ENCODE peak calls at places on chromosomes 16 and 17, in ten cellular contexts. N, C, B, V, F, S, H, M, X and K are unnamed samples.

GRCh38 chr17:1985093-1985492 is 40.0 kb downstream of the RTN4RL1 start:
- DNase-seq in S (no peak), V (no peak), C (no peak), X (no peak), H (no peak), M (no peak), N (no peak), F (no peak), B (no peak), K (no peak)

GRCh38 chr16:84205976-84206691 is 15.2 kb downstream of the ADAD2 start:
- DNase-seq in M (no peak), C (no peak), V (no peak), H (no peak), F (no peak), B (no peak), X (no peak), S (no peak), N (no peak), K (no peak)

GRCh38 chr17:77502626-77503292 is 362.0 kb downstream of the SEC14L1 start:
- DNase-seq in X (no peak), C (no peak), H (no peak), S (no peak), M (no peak), N (no peak), V (peak; percentile 49), B (no peak), F (no peak), K (no peak)

GRCh38 chr17:48051706-48052486 is 3.7 kb downstream of the NFE2L1 start:
- DNase-seq in F (peak; percentile 43), X (no peak), B (no peak), N (peak; percentile 94), M (peak; percentile 74), V (no peak), C (peak; percentile 93), S (peak; percentile 31), H (peak; percentile 56), K (no peak)

GRCh38 chr17:67376892-67377726 is at the start of gene PITPNC1:
- DNase-seq in V (peak; percentile 94), H (peak; percentile 94), M (peak; percentile 88), S (peak; percentile 65), F (peak; percentile 93), B (peak; percentile 61), C (peak; percentile 96), X (peak; percentile 68), N (peak; percentile 88), K (no peak)

GRCh38 chr17:66276328-66276937 is 26.0 kb upstream of the PRKCA start:
- DNase-seq in H (no peak), F (no peak), V (no peak), M (no peak), C (no peak), N (peak; percentile 51), S (peak; percentile 72), B (no peak), X (no peak), K (no peak)

GRCh38 chr16:73040136-73040535 is 7.8 kb downstream of the ZFHX3 start:
- DNase-seq in H (no peak), B (no peak), F (peak; percentile 95), V (no peak), N (no peak), S (no peak), X (no peak), M (no peak), C (no peak), K (no peak)

GRCh38 chr16:72739577-72739976 is 308.4 kb downstream of the ZFHX3 start:
- DNase-seq in B (no peak), H (no peak), N (peak; percentile 49), V (no peak), M (no peak), C (no peak), F (peak; percentile 29), X (no peak), S (peak; percentile 60), K (no peak)

GRCh38 chr17:45895304-45895968 is 1.1 kb downstream of the MAPT start:
- DNase-seq in S (no peak), N (peak; percentile 32), F (peak; percentile 51), C (no peak), H (peak; percentile 49), V (no peak), B (no peak), M (peak; percentile 25), X (no peak), K (no peak)

GRCh38 chr16:71693168-71693567 is 31.3 kb downstream of the PHLPP2 start:
- DNase-seq in H (no peak), X (no peak), B (no peak), V (no peak), N (no peak), F (no peak), S (no peak), C (no peak), M (no peak), K (no peak)

GRCh38 chr16:303760-304505 is 21.0 kb downstream of the PDIA2 start:
- DNase-seq in X (no peak), F (no peak), N (no peak), B (no peak), S (no peak), H (no peak), C (no peak), M (no peak), V (no peak), K (no peak)
- TF ChIP-seq CTCF in X (no peak), F (peak; percentile 11), N (peak; percentile 5), B (no peak), S (no peak), H (peak; percentile 22), C (no peak), M (no peak), V (no peak), K (no peak)

DNA sequence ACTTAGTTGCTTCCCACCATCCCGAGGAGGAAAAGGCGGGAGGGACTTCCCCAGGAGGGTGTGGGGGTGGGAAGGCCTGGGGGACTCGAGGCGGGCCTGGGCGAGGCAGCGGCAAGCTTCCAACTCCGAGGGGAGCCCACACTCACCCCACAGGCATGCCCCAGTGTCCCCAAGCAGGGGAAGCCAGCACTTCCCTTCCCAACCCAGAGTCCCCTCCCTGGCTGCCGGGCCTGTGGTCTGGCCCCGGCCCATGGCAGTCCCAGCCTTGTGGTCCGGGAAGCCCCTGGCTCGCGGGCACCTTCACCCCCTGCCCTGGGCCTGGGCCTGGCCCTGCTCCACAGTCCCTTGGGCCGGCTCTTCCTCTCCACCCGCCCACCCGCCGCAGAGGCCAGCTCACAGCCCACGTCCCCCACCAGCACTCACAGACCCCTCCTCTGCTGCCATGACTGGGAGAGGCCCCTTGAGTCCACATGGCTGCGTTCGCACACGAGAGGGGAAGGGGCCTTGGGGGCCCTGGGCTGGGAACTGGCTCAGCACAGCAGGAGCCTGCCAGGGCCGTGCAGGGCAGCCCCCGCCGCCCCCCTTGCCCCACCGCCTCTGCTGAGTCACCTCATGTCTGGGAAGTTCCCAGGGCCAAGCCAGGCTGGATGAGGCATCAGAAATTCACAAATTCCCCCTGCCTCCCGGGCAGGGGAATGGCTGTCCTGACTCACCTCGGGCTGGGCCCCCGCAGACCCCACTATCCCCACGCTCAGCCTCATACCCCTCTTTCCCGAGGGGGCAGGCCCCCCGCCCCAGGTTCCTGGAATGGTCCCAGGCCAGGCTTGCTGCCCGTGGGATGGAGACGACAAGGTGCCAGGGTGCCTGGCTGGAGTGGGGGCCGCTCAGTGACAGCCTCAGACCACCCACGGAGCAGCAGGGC is 27.8 kb downstream of the BAHCC1 start:
- DNase-seq in F (no peak), N (peak; percentile 97), H (peak; percentile 86), M (peak; percentile 70), X (peak; percentile 68), S (peak; percentile 69), B (peak; percentile 78), V (no peak), C (no peak), K (no peak)
- H3K4me3 ChIP-seq in F (no peak overlapping the region), N (peak overlapping the region; percentile 36), H (no peak overlapping the region), M (peak overlapping the region; percentile 39), X (peak overlapping the region; percentile 40), S (peak overlapping the region; percentile 49), B (peak overlapping the region; percentile 46), V (no peak overlapping the region), C (peak overlapping the region; percentile 46), K (peak overlapping the region; percentile 11)

GRCh38 chr17:49576906-49577650 is 1.4 kb downstream of the NXPH3 start:
- DNase-seq in V (no peak), X (no peak), M (no peak), H (no peak), B (no peak), C (no peak), S (no peak), N (no peak), F (no peak), K (no peak)

GRCh38 chr17:49574283-49574892 is 1.3 kb upstream of the NXPH3 start:
- DNase-seq in H (no peak), X (no peak), M (no peak), B (no peak), S (no peak), F (no peak), V (no peak), C (no peak), N (no peak), K (no peak)

GRCh38 chr17:49576121-49576905 is 642 bp downstream of the NXPH3 start:
- DNase-seq in C (no peak), B (no peak), H (peak; percentile 59), V (no peak), M (peak; percentile 66), X (no peak), F (peak; percentile 82), N (peak; percentile 38), S (no peak), K (no peak)

GRCh38 chr17:49574945-49575523 is 637 bp upstream of the NXPH3 start:
- DNase-seq in X (no peak), M (no peak), C (no peak), H (no peak), F (no peak), N (no peak), V (no peak), S (no peak), B (no peak), K (no peak)

DNA sequence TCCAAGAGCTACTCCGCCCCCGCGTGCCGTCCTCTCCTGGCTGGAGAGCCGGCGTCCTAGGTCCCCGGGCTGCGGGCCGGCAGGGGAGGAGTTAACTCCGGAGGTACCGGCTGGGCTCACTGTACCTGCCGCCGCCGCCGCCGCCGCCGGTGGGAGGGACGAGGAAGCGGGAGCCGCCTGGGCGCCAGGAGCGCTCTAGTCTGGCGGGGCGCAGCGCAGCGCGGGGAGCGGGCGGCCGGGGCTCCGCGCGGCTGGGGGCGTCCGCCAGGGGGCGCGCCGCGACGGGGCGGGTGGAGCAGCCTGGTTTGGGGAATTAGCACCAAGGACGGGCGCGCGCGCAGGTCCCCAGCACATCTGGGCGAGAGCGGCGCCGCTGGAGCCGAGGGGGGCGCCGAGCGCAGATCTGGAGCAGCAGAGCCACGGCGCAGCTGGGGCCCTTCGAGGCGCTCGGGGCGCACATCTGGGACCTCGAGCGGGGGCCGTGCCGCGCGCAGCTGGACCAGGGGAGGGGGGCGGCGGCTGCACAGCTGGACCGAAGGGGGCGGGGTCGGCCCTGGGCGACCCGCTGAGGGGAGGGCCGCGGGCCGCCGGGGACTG is at the start of gene NXPH3:
- DNase-seq in M (peak; percentile 75), F (peak; percentile 88), S (no peak), C (no peak), N (peak; percentile 46), H (peak; percentile 60), V (peak; percentile 72), B (no peak), X (no peak), K (no peak)
- TF ChIP-seq CTCF in M (peak; percentile 78), F (peak; percentile 17), S (peak; percentile 45), C (peak; percentile 69), N (peak; percentile 20), H (peak; percentile 6), V (peak; percentile 39), B (peak; percentile 34), X (peak; percentile 10), K (no peak)

DNA sequence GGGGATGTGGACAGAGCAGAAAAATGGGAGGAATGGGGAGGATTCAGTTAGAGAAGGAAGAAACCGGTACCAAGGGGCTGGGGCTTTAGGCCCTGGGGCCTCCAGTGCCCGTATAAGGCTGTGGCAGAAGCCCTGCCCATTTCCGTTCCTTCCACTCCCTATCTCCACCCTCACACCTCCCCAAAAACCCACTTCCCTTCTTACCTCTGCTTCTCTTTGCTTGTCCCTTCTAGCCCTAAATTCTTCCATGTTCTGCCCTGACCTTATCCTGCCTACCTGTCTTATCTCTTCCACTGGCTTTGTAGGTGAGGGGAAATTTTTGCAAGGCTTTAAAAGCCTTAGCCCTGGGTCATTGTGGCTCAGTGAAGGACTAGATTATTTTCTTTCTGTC is 4.1 kb downstream of the RNF167 start:
- DNase-seq in N (no peak), C (no peak), X (no peak), V (peak; percentile 75), S (no peak), M (no peak), H (no peak), B (no peak), F (peak; percentile 32), K (no peak)
- H3K4me3 ChIP-seq in N (no peak overlapping the region), C (no peak overlapping the region), X (no peak overlapping the region), V (peak overlapping the region; percentile 58), S (no peak overlapping the region), M (peak overlapping the region; percentile 99), H (no peak overlapping the region), B (no peak overlapping the region), F (no peak overlapping the region), K (no peak overlapping the region)